ENCODE peak calls at places on chromosome 4, in six cellular contexts. B is Calu3, I is GM13976, D is dermis blood vessel endothelial cell, A is SJSA1, T is neural progenitor cell. Y is an unnamed sample.

GRCh38 chr4:25448379-25449109 is 71.5 kb downstream of the ANAPC4 start:
- DNase-seq in B (no peak), I (no peak), D (peak), A (peak), T (peak), Y (no peak)

GRCh38 chr4:128249787-128250668 is 37.6 kb downstream of the PGRMC2 start:
- DNase-seq in B (no peak), I (no peak), D (no peak), A (no peak), T (peak), Y (no peak)

GRCh38 chr4:67087897-67088296 is 457.4 kb downstream of the CENPC start:
- DNase-seq in B (peak), I (peak), D (no peak), A (no peak), T (peak), Y (no peak)

GRCh38 chr4:45004847-45005565 is 278.6 kb upstream of the GNPDA2 start:
- DNase-seq in B (no peak), I (no peak), D (no peak), A (no peak), T (no peak), Y (no peak)

GRCh38 chr4:123581802-123582201 is 185.2 kb downstream of the SPRY1 start:
- DNase-seq in B (no peak), I (no peak), D (no peak), A (no peak), T (no peak), Y (no peak)

GRCh38 chr4:21655100-21655499 is 293.5 kb downstream of the KCNIP4 start:
- DNase-seq in B (no peak), I (no peak), D (no peak), A (no peak), T (no peak), Y (no peak)

GRCh38 chr4:3827616-3828492 is 61.7 kb downstream of the ADRA2C start:
- DNase-seq in B (peak), I (no peak), D (peak), A (no peak), T (no peak), Y (no peak)

GRCh38 chr4:124711469-124712416 is 789 bp downstream of the ANKRD50 start:
- DNase-seq in B (peak), I (peak), D (peak), A (no peak), T (peak), Y (no peak)

Y was measured in GM06990.